ENCODE peak calls at places on chromosomes 11 and 22, in four cellular contexts. A is mesendoderm, S is small intestine, B is heart right ventricle. U is an unnamed sample. For H3K4me1, the result is how much of the 10 kb centered on the place peaks cover.

GRCh38 chr11:38305682-38306081 is 1707.6 kb upstream of the RAG2 start:
- DNase-seq in A (no peak), S (no peak), B (no peak), U (no peak)

GRCh38 chr11:114068327-114068726 is 8.8 kb downstream of the ZBTB16 start:
- DNase-seq in A (no peak), S (no peak), B (no peak), U (no peak)

GRCh38 chr22:44085743-44086741 is 61.9 kb downstream of the PARVB start:
- DNase-seq in A (peak), S (peak), B (peak), U (no peak)

GRCh38 chr11:1771700-1772099 is 8.0 kb upstream of the CTSD start:
- DNase-seq in A (peak), S (no peak), B (peak), U (no peak)

GRCh38 chr11:60918941-60919275 is 5.0 kb downstream of the TMEM109 start:
- DNase-seq in A (no peak), S (no peak), B (no peak), U (no peak)

GRCh38 chr11:2108675-2109481 is 30.3 kb downstream of the IGF2 start:
- DNase-seq in A (no peak), S (no peak), B (no peak), U (no peak)

GRCh38 chr11:70202898-70203748 is at the start of gene FADD:
- DNase-seq in A (peak), S (peak), B (peak), U (peak)

GRCh38 chr11:111720801-111721494 is 45.2 kb downstream of the PPP2R1B start:
- DNase-seq in A (no peak), S (no peak), B (no peak), U (no peak)

GRCh38 chr11:2892215-2893020 is 6.8 kb upstream of the CDKN1C start:
- DNase-seq in A (peak), S (peak), B (peak), U (peak)

GRCh38 chr11:118206612-118207031 is 18.2 kb downstream of the JAML start:
- DNase-seq in A (no peak), S (no peak), B (no peak), U (no peak)

GRCh38 chr22:46829140-46829891 is 66.9 kb downstream of the TBC1D22A start:
- DNase-seq in A (peak), S (no peak), B (no peak), U (no peak)

GRCh38 chr22:26471522-26471921 is 12.1 kb downstream of the HPS4 start:
- DNase-seq in A (peak), S (no peak), B (no peak), U (no peak)

GRCh38 chr11:12543596-12544415 is 130.4 kb upstream of the TEAD1 start:
- DNase-seq in A (peak), S (no peak), B (no peak), U (no peak)

GRCh38 chr11:36478700-36479329 is 31.3 kb downstream of the TRAF6 start:
- DNase-seq in A (peak), S (peak), B (peak), U (no peak)

GRCh38 chr22:49962751-49963646 is 2.4 kb downstream of the PIM3 start:
- DNase-seq in A (no peak), S (no peak), B (peak), U (peak)

GRCh38 chr22:42817556-42817955 is 39.5 kb downstream of the ARFGAP3 start:
- DNase-seq in A (no peak), S (no peak), B (no peak), U (no peak)

GRCh38 chr11:95592455-95592854 is 197.1 kb downstream of the FAM76B start:
- DNase-seq in A (peak), S (no peak), B (no peak), U (peak)

GRCh38 chr11:97451441-97451840 is 1061.6 kb downstream of the JRKL start:
- DNase-seq in A (no peak), S (no peak), B (no peak), U (no peak)

GRCh38 chr22:44128961-44129613 is 51.6 kb upstream of the PARVG start:
- DNase-seq in A (no peak), S (no peak), B (no peak), U (no peak)

GRCh38 chr11:122917311-122917710 is 34.8 kb downstream of the JHY start:
- DNase-seq in A (no peak), S (no peak), B (no peak), U (no peak)

GRCh38 chr11:113647856-113648255 is 58.3 kb downstream of the TMPRSS5 start:
- DNase-seq in A (no peak), S (no peak), B (no peak), U (no peak)

GRCh38 chr22:42294034-42294985 is 23.9 kb upstream of the TCF20 start:
- DNase-seq in A (peak), S (peak), B (peak), U (peak)

GRCh38 chr22:36026741-36027140 is 1.9 kb downstream of the RBFOX2 start:
- DNase-seq in A (peak), S (no peak), B (no peak), U (no peak)

GRCh38 chr11:122375687-122376399 is 259.8 kb upstream of the BLID start:
- DNase-seq in A (no peak), S (no peak), B (no peak), U (no peak)

GRCh38 chr22:40694409-40694808 is 15.1 kb downstream of the MCHR1 start:
- DNase-seq in A (no peak), S (no peak), B (no peak), U (no peak)

GRCh38 chr11:118975771-118976709 is 4.5 kb downstream of the FOXR1 start:
- DNase-seq in A (no peak), S (no peak), B (no peak), U (no peak)

GRCh38 chr22:38415046-38415445 is 40.0 kb downstream of the KCNJ4 start:
- DNase-seq in A (no peak), S (no peak), B (no peak), U (no peak)

GRCh38 chr22:27501191-27501936 is 300.2 kb downstream of the MN1 start:
- DNase-seq in A (no peak), S (no peak), B (no peak), U (no peak)

GRCh38 chr11:128522943-128523518 is 64.3 kb downstream of the ETS1 start:
- DNase-seq in A (no peak), S (no peak), B (no peak), U (no peak)

GRCh38 chr11:28819741-28820140 is 711.6 kb downstream of the METTL15 start:
- DNase-seq in A (no peak), S (no peak), B (no peak), U (no peak)

GRCh38 chr11:98740335-98740734 is 280.4 kb upstream of the CNTN5 start:
- DNase-seq in A (no peak), S (no peak), B (peak), U (no peak)

GRCh38 chr11:102254047-102254446 is 63.2 kb upstream of the BIRC3 start:
- DNase-seq in A (peak), S (no peak), B (no peak), U (no peak)

GRCh38 chr11:59941091-59941490 is 2.9 kb downstream of the OOSP1 start:
- DNase-seq in A (no peak), S (no peak), B (no peak), U (no peak)

GRCh38 chr11:123771664-123772063 is 17.3 kb upstream of the OR6X1 start:
- DNase-seq in A (no peak), S (no peak), B (no peak), U (no peak)

GRCh38 chr22:17770180-17771077 is 3.8 kb downstream of the BID start:
- DNase-seq in A (no peak), S (no peak), B (no peak), U (no peak)

GRCh38 chr11:8408151-8408930 is 144.7 kb upstream of the LMO1 start:
- DNase-seq in A (no peak), S (no peak), B (no peak), U (no peak)

GRCh38 chr22:38027487-38027886 is 29.7 kb upstream of the PICK1 start:
- DNase-seq in A (no peak), S (no peak), B (no peak), U (no peak)

GRCh38 chr11:95284057-95285052 is 53.4 kb upstream of the SESN3 start:
- DNase-seq in A (no peak), S (no peak), B (no peak), U (no peak)

DNA sequence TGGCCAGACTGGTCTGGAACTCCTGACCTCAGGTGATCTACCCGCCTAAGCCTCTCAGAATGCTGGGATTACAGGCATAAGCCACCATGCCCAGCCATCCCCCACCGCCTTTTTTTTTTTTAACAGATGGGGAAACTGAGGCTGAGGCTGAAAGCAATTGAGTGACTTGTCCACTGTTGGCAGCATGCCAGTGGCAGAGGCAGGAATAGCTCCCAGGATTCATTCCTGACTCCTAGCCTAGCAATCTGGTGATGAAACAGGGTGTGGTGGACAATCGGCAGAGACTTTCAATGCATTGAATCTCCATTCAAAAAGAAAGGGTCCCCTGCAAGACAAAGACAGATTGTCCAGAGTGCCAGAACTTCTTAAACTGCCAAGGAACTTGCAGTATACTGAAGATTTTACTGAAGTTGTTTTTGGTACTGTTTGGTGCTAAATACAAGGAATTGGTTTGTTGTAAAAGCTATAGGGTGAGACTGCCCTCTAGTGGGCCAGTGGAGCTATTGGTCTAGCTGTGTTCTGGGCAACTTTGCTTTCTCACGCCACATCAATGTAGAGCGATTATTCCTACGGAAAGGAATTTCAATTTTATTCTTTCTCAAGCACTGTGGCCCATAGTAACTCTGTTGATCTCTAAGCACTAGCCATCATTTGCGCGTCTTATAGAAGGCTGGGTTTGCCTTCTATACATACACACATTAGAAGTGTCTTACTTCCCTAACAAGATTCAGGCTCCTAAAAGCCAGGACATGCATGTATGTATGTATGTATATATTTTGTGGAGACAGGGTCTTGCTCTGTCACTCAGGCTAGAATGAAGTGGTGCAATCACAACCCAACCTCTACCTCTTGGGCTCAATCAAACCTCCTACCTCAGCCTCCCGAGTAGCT is 21.0 kb downstream of the C22orf31 start:
- DNase-seq in A (peak), S (peak), B (peak), U (peak)
- H3K27ac ChIP-seq in A (no peak), S (peak), B (no peak), U (no peak)

DNA sequence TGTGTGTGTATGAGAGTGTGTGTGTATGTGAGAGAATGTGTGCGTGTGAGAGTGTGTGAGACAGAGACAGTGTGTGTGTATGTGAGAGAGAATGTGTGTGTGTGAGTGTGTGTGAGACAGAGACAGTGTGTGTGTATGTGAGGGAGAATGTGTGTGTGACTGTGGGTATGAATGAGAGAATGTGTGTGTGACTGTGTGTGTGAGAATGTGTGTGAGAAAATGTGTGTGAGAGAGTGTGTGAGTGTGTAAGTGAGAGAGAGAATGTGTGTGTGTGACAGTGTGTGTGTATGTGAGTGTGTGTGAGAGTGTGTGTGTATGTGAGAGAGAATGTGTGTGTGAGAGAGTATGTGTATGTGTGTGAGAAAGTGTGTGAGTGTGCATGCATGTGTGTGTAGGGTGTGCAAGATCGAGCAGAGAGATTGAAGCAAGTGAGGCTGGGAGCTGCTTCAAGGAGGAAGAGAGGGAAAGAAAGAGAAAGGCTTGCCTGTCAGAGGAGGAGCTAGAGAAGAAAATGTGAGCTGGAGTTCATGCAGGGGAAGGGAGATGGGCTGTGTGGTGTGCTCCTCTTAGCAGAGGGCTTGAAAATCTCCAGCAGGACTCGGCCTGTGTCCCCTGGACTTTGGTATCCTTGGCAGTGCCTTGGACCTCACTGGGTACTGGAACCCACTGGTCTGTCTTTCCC is 27.7 kb upstream of the TP53I11 start:
- DNase-seq in A (peak), S (no peak), B (no peak), U (no peak)
- H3K4me1 ChIP-seq in A (under half), S (under half), B (under half), U (under half)

DNA sequence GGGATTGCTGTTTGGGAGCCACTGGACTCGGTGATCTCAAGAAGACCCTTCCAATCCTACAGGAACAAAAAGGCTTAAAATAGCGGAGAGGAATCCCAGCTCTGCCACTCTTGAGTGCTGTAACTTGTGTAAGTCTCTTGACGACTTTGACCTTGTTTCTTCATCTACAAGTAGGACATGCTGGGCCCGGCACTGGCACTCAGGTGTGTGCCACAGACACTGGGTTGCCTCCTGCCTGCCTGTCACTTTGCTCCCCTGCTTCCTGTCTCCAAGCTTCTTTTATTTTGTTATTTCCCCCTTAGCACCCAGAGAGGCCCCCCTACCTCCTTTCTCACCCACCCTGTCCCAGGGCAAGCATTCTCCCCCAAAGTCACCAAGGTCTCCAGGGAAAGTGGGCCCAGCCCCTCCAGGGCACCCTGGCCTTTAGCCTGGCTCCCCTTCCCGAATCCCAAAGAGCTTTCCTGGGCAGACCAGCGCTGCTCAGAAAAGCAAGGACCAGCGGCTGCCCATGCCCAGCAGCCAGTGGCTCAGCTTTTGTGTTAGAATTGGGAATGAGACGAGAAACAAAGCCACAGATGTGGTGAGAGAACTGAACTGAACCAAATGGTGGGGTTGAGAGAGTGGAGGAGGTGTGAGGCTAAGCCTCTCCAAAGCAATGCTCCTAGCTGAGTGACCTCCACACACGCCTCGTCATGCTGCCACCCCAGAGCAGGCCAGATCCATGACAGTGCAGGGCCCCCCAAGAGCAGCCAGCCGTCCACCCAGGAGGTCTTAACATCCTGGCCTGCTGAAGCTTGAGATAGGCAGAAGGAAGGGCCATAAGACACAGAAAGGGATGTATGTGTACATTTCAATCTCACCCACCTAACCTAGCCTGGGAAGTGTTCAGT is 4.5 kb downstream of the TRIM29 start:
- DNase-seq in A (no peak), S (no peak), B (no peak), U (peak)
- H3K27ac ChIP-seq in A (no peak), S (no peak), B (no peak), U (no peak)

GRCh38 chr11:85723088-85723487 is 37.1 kb upstream of the CCDC89 start:
- DNase-seq in A (no peak), S (peak), B (no peak), U (no peak)
- H3K4me1 ChIP-seq in A (under half), S (under half), B (under half), U (under half)

GRCh38 chr22:30250713-30251267 is 4.2 kb upstream of the LIF start:
- DNase-seq in A (no peak), S (no peak), B (no peak), U (no peak)

GRCh38 chr22:30252411-30253204 is 6.0 kb upstream of the LIF start:
- DNase-seq in A (no peak), S (peak), B (no peak), U (no peak)

GRCh38 chr22:30250039-30250565 is 3.5 kb upstream of the LIF start:
- DNase-seq in A (no peak), S (no peak), B (no peak), U (no peak)

GRCh38 chr22:30253205-30253852 is 6.8 kb upstream of the LIF start:
- DNase-seq in A (no peak), S (peak), B (peak), U (peak)

GRCh38 chr22:30251661-30252226 is 5.2 kb upstream of the LIF start:
- DNase-seq in A (no peak), S (no peak), B (peak), U (no peak)
- H3K27ac ChIP-seq in A (no peak), S (peak), B (no peak), U (no peak)

DNA sequence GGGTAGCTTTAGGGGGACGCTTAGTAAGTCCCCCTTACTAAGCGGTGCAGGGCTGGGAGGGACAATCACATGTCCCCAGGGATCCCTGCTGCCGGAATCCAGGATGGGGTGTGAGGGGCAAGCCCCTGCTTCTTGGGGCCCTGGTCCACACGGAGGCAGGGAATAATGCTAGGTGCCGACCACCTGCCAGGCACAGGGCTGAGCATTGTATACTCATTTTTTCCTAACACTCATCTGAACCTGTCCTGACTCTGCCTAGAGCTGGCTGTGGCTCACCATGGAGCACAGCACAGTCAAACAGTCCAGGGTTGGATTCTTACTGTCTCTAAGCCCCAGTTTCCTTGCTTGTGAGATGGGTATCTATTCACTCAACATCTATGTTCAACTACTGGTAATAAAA is 1.4 kb upstream of the LTBP3 start:
- DNase-seq in A (no peak), S (no peak), B (no peak), U (no peak)
- H3K4me1 ChIP-seq in A (under half), S (under half), B (under half), U (under half)

GRCh38 chr11:45895553-45896259 is 10.3 kb downstream of the MAPK8IP1 start:
- DNase-seq in A (no peak), S (no peak), B (no peak), U (no peak)

GRCh38 chr11:45896392-45897068 is 10.5 kb downstream of the FREY1 start:
- DNase-seq in A (peak), S (no peak), B (no peak), U (no peak)

GRCh38 chr11:45899448-45900174 is 7.5 kb downstream of the FREY1 start:
- DNase-seq in A (peak), S (peak), B (peak), U (peak)

GRCh38 chr11:45899086-45899447 is 8.0 kb downstream of the FREY1 start:
- DNase-seq in A (no peak), S (no peak), B (no peak), U (no peak)

DNA sequence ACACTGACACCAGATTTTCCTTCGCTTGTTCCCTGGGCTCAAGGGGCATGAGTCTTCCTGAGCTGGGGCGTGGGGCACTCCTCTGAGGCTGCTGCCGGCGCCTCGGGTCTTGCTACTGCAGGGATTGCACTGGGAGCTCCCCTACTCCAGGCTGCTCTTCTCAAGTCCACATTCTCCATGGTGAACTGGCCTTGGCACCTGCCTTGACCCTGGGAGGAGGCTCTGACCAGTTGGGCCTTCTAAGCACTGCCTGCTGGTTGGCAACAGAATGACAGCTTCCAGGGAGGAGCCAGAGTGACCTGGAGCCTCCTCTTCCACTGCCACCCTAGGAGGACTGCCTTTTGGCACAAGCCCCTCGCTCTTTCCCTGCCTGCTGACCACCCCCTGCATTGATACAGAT is 9.5 kb downstream of the FREY1 start:
- DNase-seq in A (no peak), S (no peak), B (no peak), U (no peak)
- H3K27ac ChIP-seq in A (no peak), S (no peak), B (no peak), U (no peak)

U was measured in tibial artery.